ENCODE peak calls at places on chromosomes 2 and 18, in four cellular contexts. One of them, this sample, is unnamed.

GRCh38 chr2:231934441-231935206 is 8.4 kb upstream of the NPPC start:
- DNase-seq in transverse colon: no peak
- DNase-seq in right lobe of liver: no peak
- DNase-seq in hepatocyte: no peak
- DNase-seq in this sample: no peak

GRCh38 chr2:65142515-65142914 is 12.6 kb upstream of the RAB1A start:
- DNase-seq in hepatocyte: no peak
- DNase-seq in right lobe of liver: peak
- DNase-seq in transverse colon: no peak
- DNase-seq in this sample: no peak

GRCh38 chr18:10015941-10016819 is 102.4 kb downstream of the VAPA start:
- DNase-seq in right lobe of liver: no peak
- DNase-seq in hepatocyte: peak
- DNase-seq in transverse colon: no peak
- DNase-seq in this sample: no peak

GRCh38 chr2:132729572-132729971 is 59.6 kb upstream of the LYPD1 start:
- DNase-seq in right lobe of liver: no peak
- DNase-seq in hepatocyte: no peak
- DNase-seq in transverse colon: no peak
- DNase-seq in this sample: no peak

GRCh38 chr2:236209535-236209934 is 41.3 kb upstream of the GBX2 start:
- DNase-seq in hepatocyte: no peak
- DNase-seq in transverse colon: no peak
- DNase-seq in right lobe of liver: no peak
- DNase-seq in this sample: no peak

GRCh38 chr2:10279472-10279870 is 23.2 kb upstream of the HPCAL1 start:
- DNase-seq in transverse colon: no peak
- DNase-seq in right lobe of liver: no peak
- DNase-seq in hepatocyte: no peak
- DNase-seq in this sample: no peak

GRCh38 chr2:60958361-60958760 is 59.2 kb upstream of the PEX13 start:
- DNase-seq in transverse colon: no peak
- DNase-seq in hepatocyte: no peak
- DNase-seq in right lobe of liver: no peak
- DNase-seq in this sample: no peak

GRCh38 chr2:228048838-228049490 is 132.5 kb downstream of the SPHKAP start:
- DNase-seq in transverse colon: peak
- DNase-seq in hepatocyte: peak
- DNase-seq in right lobe of liver: no peak
- DNase-seq in this sample: peak

GRCh38 chr18:3577456-3577855 is 127.5 kb downstream of the TGIF1 start:
- DNase-seq in hepatocyte: no peak
- DNase-seq in transverse colon: no peak
- DNase-seq in right lobe of liver: no peak
- DNase-seq in this sample: no peak

GRCh38 chr2:201909961-201910361 is 103.6 kb downstream of the CDK15 start:
- DNase-seq in right lobe of liver: no peak
- DNase-seq in transverse colon: peak
- DNase-seq in hepatocyte: peak
- DNase-seq in this sample: no peak

GRCh38 chr18:7608798-7609197 is 41.7 kb downstream of the PTPRM start:
- DNase-seq in transverse colon: no peak
- DNase-seq in hepatocyte: no peak
- DNase-seq in right lobe of liver: no peak
- DNase-seq in this sample: no peak

GRCh38 chr2:195659114-195659513 is 2.1 kb downstream of the SLC39A10 start:
- DNase-seq in hepatocyte: no peak
- DNase-seq in transverse colon: no peak
- DNase-seq in right lobe of liver: no peak
- DNase-seq in this sample: no peak

GRCh38 chr2:215736653-215737290 is 276.6 kb downstream of the MREG start:
- DNase-seq in right lobe of liver: no peak
- DNase-seq in hepatocyte: no peak
- DNase-seq in transverse colon: no peak
- DNase-seq in this sample: no peak

GRCh38 chr2:105125428-105125827 is 87.6 kb downstream of the MRPS9 start:
- DNase-seq in transverse colon: no peak
- DNase-seq in hepatocyte: no peak
- DNase-seq in right lobe of liver: no peak
- DNase-seq in this sample: no peak

GRCh38 chr2:45167885-45168284 is 158.6 kb upstream of the SIX2 start:
- DNase-seq in right lobe of liver: no peak
- DNase-seq in hepatocyte: no peak
- DNase-seq in transverse colon: no peak
- DNase-seq in this sample: no peak

GRCh38 chr18:903703-904102 is 968 bp upstream of the ADCYAP1 start:
- DNase-seq in hepatocyte: peak
- DNase-seq in right lobe of liver: peak
- DNase-seq in transverse colon: no peak
- DNase-seq in this sample: peak

GRCh38 chr2:191032588-191033429 is 18.8 kb upstream of the STAT1 start:
- DNase-seq in hepatocyte: no peak
- DNase-seq in right lobe of liver: no peak
- DNase-seq in transverse colon: no peak
- DNase-seq in this sample: no peak

GRCh38 chr2:98730851-98731708 is at the start of gene MGAT4A:
- DNase-seq in hepatocyte: peak
- DNase-seq in right lobe of liver: peak
- DNase-seq in transverse colon: peak
- DNase-seq in this sample: no peak

GRCh38 chr2:118375907-118376306 is 287.6 kb downstream of the INSIG2 start:
- DNase-seq in hepatocyte: no peak
- DNase-seq in right lobe of liver: no peak
- DNase-seq in transverse colon: no peak
- DNase-seq in this sample: no peak

GRCh38 chr18:75063196-75063595 is 145.7 kb downstream of the PTGR3 start:
- DNase-seq in right lobe of liver: no peak
- DNase-seq in hepatocyte: no peak
- DNase-seq in transverse colon: no peak
- DNase-seq in this sample: no peak

GRCh38 chr2:24272907-24273306 is 87.4 kb downstream of the ITSN2 start:
- DNase-seq in transverse colon: no peak
- DNase-seq in right lobe of liver: no peak
- DNase-seq in hepatocyte: no peak
- DNase-seq in this sample: no peak

GRCh38 chr2:73053316-73054114 is 18.0 kb downstream of the SFXN5 start:
- DNase-seq in right lobe of liver: no peak
- DNase-seq in transverse colon: no peak
- DNase-seq in hepatocyte: no peak
- DNase-seq in this sample: no peak

GRCh38 chr2:47541848-47542450 is 139.0 kb downstream of the MSH2 start:
- DNase-seq in transverse colon: no peak
- DNase-seq in right lobe of liver: no peak
- DNase-seq in hepatocyte: no peak
- DNase-seq in this sample: no peak

GRCh38 chr2:105917216-105917615 is 172.5 kb downstream of the NCK2 start:
- DNase-seq in right lobe of liver: no peak
- DNase-seq in hepatocyte: no peak
- DNase-seq in transverse colon: no peak
- DNase-seq in this sample: no peak

GRCh38 chr2:136874258-136874657 is 108.9 kb downstream of the THSD7B start:
- DNase-seq in hepatocyte: peak
- DNase-seq in right lobe of liver: no peak
- DNase-seq in transverse colon: no peak
- DNase-seq in this sample: peak

GRCh38 chr2:98333922-98334321 is 12.3 kb upstream of the CNGA3 start:
- DNase-seq in transverse colon: no peak
- DNase-seq in right lobe of liver: no peak
- DNase-seq in hepatocyte: no peak
- DNase-seq in this sample: no peak

GRCh38 chr2:32824415-32824814 is 122.3 kb upstream of the LTBP1 start:
- DNase-seq in right lobe of liver: no peak
- DNase-seq in transverse colon: no peak
- DNase-seq in hepatocyte: no peak
- DNase-seq in this sample: no peak

GRCh38 chr2:237330539-237330938 is 83.4 kb downstream of the COL6A3 start:
- DNase-seq in transverse colon: no peak
- DNase-seq in hepatocyte: no peak
- DNase-seq in right lobe of liver: no peak
- DNase-seq in this sample: no peak

DNA sequence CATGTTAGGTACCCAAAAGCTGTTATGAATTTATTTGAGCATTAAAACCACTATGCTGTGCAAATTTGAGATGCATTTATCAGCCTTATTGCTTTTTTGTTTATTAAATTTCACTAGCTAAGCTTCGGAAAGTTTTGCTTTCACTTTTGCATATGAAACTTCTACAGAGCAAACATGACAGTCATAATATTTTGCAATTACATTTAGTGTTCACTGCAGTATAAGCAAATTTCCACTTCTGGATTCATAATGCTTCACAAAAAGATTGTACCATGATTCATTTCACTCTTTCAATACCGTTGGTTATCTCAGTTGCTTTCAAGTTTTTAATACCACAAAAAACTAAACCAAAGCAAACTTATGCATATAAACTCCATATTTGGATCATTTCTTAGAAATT is 228.7 kb upstream of the SLC8A1 start:
- DNase-seq in hepatocyte: no peak
- DNase-seq in transverse colon: no peak
- DNase-seq in right lobe of liver: no peak
- DNase-seq in this sample: no peak
- H3K4me3 ChIP-seq in hepatocyte: no peak
- H3K4me3 ChIP-seq in transverse colon: no peak
- H3K4me3 ChIP-seq in right lobe of liver: no peak
- H3K4me3 ChIP-seq in this sample: no peak

GRCh38 chr18:68623342-68623741 is 91.6 kb downstream of the TMX3 start:
- DNase-seq in transverse colon: no peak
- DNase-seq in right lobe of liver: no peak
- DNase-seq in hepatocyte: peak
- DNase-seq in this sample: peak
- TF ChIP-seq CTCF in transverse colon: peak
- TF ChIP-seq CTCF in right lobe of liver: peak
- TF ChIP-seq CTCF in hepatocyte: peak
- TF ChIP-seq CTCF in this sample: peak

DNA sequence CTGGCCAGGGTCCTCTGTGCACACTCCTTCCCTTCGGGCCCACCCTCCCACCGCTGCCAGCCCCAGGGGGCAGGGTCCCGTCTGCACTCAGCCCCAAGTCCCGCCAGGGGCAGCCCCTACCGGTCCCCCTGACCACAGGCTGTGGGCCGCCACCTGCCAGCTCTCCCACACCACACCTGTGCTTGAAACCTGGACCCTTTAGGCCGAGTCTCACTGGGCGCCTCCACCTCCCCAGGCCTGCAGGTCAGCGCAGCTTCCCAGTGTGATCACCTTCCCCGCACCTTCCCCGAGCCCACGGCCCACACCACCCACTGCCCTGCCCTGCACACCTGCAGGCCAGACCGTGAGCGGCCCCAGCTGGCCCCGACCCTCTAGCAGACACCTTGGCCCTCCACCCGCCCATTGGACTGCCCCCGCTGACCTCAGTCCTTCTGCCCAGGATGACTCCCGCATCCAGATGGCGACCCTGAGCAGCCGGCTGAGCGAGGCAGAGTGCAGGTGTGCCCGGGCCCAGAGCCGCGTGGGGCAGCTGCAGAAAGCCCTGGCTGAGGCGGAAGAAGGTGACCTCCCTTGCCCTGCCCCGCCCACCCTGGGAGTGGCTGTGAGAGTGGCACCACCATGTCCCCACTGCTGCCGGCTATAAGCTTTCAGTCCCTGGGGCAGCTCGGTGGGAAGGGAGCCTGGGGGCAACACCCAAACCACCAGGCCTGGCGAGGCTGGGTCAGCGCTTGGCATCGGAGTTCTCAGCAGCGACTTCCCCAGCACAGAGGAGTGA is 31.3 kb upstream of the SNED1 start:
- DNase-seq in right lobe of liver: no peak
- DNase-seq in transverse colon: peak
- DNase-seq in hepatocyte: no peak
- DNase-seq in this sample: no peak
- H3K4me3 ChIP-seq in right lobe of liver: no peak
- H3K4me3 ChIP-seq in transverse colon: no peak
- H3K4me3 ChIP-seq in hepatocyte: no peak
- H3K4me3 ChIP-seq in this sample: no peak

DNA sequence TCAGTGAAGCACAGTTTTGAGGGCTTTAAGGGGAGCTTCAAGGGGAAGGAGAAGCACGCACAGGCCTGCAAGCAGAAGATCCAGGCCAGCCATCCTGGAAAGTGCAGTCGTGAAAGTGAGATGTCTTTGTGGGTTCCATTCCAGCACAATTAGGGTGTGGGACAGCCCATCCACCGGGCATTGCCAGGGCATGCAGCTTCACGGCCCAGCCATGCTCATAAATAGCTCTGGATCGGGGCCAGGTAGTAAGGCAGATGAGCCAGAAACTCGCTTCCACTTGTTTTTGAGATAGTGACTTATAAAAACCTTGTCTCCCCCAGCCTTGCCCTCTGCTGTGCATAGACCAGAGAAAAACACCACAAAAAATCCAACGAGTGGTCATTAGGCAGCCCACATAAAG is 21.0 kb downstream of the KDSR start:
- DNase-seq in right lobe of liver: no peak
- DNase-seq in transverse colon: no peak
- DNase-seq in hepatocyte: peak
- DNase-seq in this sample: peak
- TF ChIP-seq CTCF in right lobe of liver: no peak
- TF ChIP-seq CTCF in transverse colon: no peak
- TF ChIP-seq CTCF in hepatocyte: no peak
- TF ChIP-seq CTCF in this sample: no peak

GRCh38 chr2:120945091-120945490 is 209.4 kb downstream of the GLI2 start:
- DNase-seq in right lobe of liver: no peak
- DNase-seq in hepatocyte: no peak
- DNase-seq in transverse colon: no peak
- DNase-seq in this sample: no peak
- H3K4me3 ChIP-seq in right lobe of liver: no peak
- H3K4me3 ChIP-seq in hepatocyte: no peak
- H3K4me3 ChIP-seq in transverse colon: no peak
- H3K4me3 ChIP-seq in this sample: no peak

DNA sequence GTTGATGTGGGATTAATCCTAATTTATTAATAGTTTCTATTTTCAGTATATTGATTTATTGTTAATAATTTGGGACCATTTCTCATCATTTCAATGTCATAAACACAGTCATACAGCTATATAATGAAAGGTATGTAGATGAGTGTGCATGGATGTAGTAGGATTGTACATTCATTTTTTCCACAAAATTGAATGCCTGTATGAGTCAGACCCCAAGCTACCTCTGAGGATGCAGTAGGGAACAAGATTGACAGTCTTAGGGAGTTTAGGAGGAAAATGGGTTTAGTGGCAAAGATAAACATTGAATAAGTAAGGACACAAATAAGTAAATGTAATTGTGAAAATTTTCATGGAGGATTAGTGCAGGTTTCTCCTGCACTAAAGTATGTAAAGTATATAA is 14.1 kb upstream of the TMEFF2 start:
- DNase-seq in transverse colon: no peak
- DNase-seq in right lobe of liver: no peak
- DNase-seq in hepatocyte: no peak
- DNase-seq in this sample: no peak
- TF ChIP-seq CTCF in transverse colon: no peak
- TF ChIP-seq CTCF in right lobe of liver: no peak
- TF ChIP-seq CTCF in hepatocyte: no peak
- TF ChIP-seq CTCF in this sample: no peak

GRCh38 chr2:33859191-33859590 is 260.1 kb upstream of the FAM98A start:
- DNase-seq in right lobe of liver: no peak
- DNase-seq in transverse colon: no peak
- DNase-seq in hepatocyte: no peak
- DNase-seq in this sample: no peak

GRCh38 chr2:33859791-33860461 is 260.8 kb upstream of the FAM98A start:
- DNase-seq in transverse colon: no peak
- DNase-seq in right lobe of liver: no peak
- DNase-seq in hepatocyte: no peak
- DNase-seq in this sample: no peak
- H3K4me3 ChIP-seq in transverse colon: no peak
- H3K4me3 ChIP-seq in right lobe of liver: no peak
- H3K4me3 ChIP-seq in hepatocyte: no peak
- H3K4me3 ChIP-seq in this sample: no peak

This sample was measured in LNCaP clone FGC.